ENCODE peak calls at places on chromosomes 16 and 17, in five cellular contexts. Y is CD8-positive, alpha-beta T cell; H is fibroblast of pulmonary artery; M is astrocyte of the spinal cord; K is lower lobe of right lung. A is an unnamed sample.
A peak's percentile ranks its signal among the peaks of the same experiment; 100 is the strongest.

GRCh38 chr16:5444181-5444580 is 346.6 kb upstream of the EEF2KMT start:
- DNase-seq in Y (no peak), K (no peak), M (no peak), H (no peak), A (no peak)

GRCh38 chr16:7405166-7405565 is 72.5 kb downstream of the RBFOX1 start:
- DNase-seq in K (peak; percentile 80), Y (no peak), M (no peak), H (no peak), A (peak; percentile 4)

GRCh38 chr16:12763517-12763916 is 40.2 kb downstream of the CPPED1 start:
- DNase-seq in Y (no peak), K (no peak), H (peak; percentile 60), M (no peak), A (no peak)

GRCh38 chr17:34886831-34887230 is 74.4 kb downstream of the CCT6B start:
- DNase-seq in K (no peak), M (no peak), H (no peak), Y (no peak), A (no peak)

GRCh38 chr17:77323413-77324171 is 182.8 kb downstream of the SEC14L1 start:
- DNase-seq in H (peak; percentile 77), K (peak; percentile 68), Y (no peak), M (peak; percentile 57), A (peak; percentile 69)

GRCh38 chr16:3235856-3236669 is 1.1 kb upstream of the ZNF200 start:
- DNase-seq in H (no peak), K (peak; percentile 85), M (no peak), Y (no peak), A (no peak)

GRCh38 chr17:76772842-76773521 is 35.1 kb downstream of the MFSD11 start:
- DNase-seq in Y (peak; percentile 32), K (no peak), M (peak; percentile 72), H (peak; percentile 60), A (peak; percentile 87)

GRCh38 chr17:55318715-55319487 is 54.1 kb downstream of the HLF start:
- DNase-seq in M (no peak), H (no peak), K (no peak), Y (no peak), A (no peak)

GRCh38 chr16:14303182-14303618 is 232.1 kb downstream of the MRTFB start:
- DNase-seq in M (no peak), H (peak; percentile 34), Y (no peak), K (no peak), A (no peak)

GRCh38 chr16:24442631-24443030 is 96.7 kb upstream of the RBBP6 start:
- DNase-seq in H (no peak), Y (no peak), M (no peak), K (no peak), A (no peak)

GRCh38 chr17:50268632-50269287 is 5.5 kb upstream of the TMEM92 start:
- DNase-seq in H (peak; percentile 52), Y (no peak), K (peak; percentile 11), M (peak; percentile 48), A (no peak)

GRCh38 chr16:28569011-28569410 is 15.3 kb downstream of the SGF29 start:
- DNase-seq in H (peak; percentile 57), K (no peak), M (peak; percentile 34), Y (no peak), A (peak; percentile 41)

GRCh38 chr17:13362341-13363122 is 239.2 kb downstream of the HS3ST3A1 start:
- DNase-seq in Y (no peak), H (no peak), K (no peak), M (peak; percentile 47), A (peak; percentile 60)

GRCh38 chr16:81838794-81839193 is 59.7 kb downstream of the PLCG2 start:
- DNase-seq in H (no peak), K (no peak), Y (no peak), M (peak; percentile 9), A (peak; percentile 23)

GRCh38 chr17:29753845-29754439 is 131.2 kb upstream of the CORO6 start:
- DNase-seq in Y (no peak), M (no peak), K (no peak), H (no peak), A (no peak)

GRCh38 chr16:67372664-67373063 is 20.6 kb downstream of the TPPP3 start:
- DNase-seq in Y (no peak), H (peak; percentile 61), K (no peak), M (peak; percentile 34), A (peak; percentile 36)

GRCh38 chr16:85359147-85359822 is 247.0 kb upstream of the CIBAR2 start:
- DNase-seq in H (no peak), K (no peak), M (no peak), Y (no peak), A (peak; percentile 16)

GRCh38 chr17:55513885-55514590 is 2.8 kb upstream of the SMIM36 start:
- DNase-seq in K (peak; percentile 60), Y (peak; percentile 61), H (peak; percentile 79), M (peak; percentile 75), A (peak; percentile 60)

GRCh38 chr16:81483064-81483969 is 38.7 kb downstream of the CMIP start:
- DNase-seq in H (peak; percentile 14), K (no peak), Y (no peak), M (no peak), A (no peak)

GRCh38 chr17:8935194-8935593 is 30.3 kb downstream of the PIK3R5 start:
- DNase-seq in M (no peak), H (no peak), K (peak; percentile 78), Y (no peak), A (no peak)

GRCh38 chr17:42563543-42563942 is 1.6 kb downstream of the COASY start:
- DNase-seq in Y (no peak), K (no peak), M (no peak), H (no peak), A (no peak)

GRCh38 chr16:89892635-89893034 is 19.2 kb downstream of the TCF25 start:
- DNase-seq in M (no peak), Y (no peak), H (no peak), K (no peak), A (no peak)

GRCh38 chr17:81869221-81870154 is 1.6 kb downstream of the ARHGDIA start:
- DNase-seq in H (peak; percentile 38), K (no peak), Y (no peak), M (no peak), A (peak; percentile 31)

GRCh38 chr17:81256616-81257015 is 17.5 kb downstream of the NDUFAF8 start:
- DNase-seq in K (no peak), M (no peak), Y (no peak), H (peak; percentile 42), A (peak; percentile 19)

GRCh38 chr17:44546711-44547606 is 10.3 kb upstream of the FZD2 start:
- DNase-seq in K (no peak), M (peak; percentile 69), H (peak; percentile 58), Y (no peak), A (peak; percentile 53)

GRCh38 chr16:73095885-73096341 is 48.0 kb upstream of the ZFHX3 start:
- DNase-seq in H (peak; percentile 28), M (peak; percentile 1), K (no peak), Y (no peak), A (no peak)

GRCh38 chr17:7835818-7836595 is 2.0 kb downstream of the KDM6B start:
- DNase-seq in K (peak; percentile 79), M (peak; percentile 70), Y (no peak), H (peak; percentile 78), A (peak; percentile 70)

GRCh38 chr16:19236561-19236960 is 49.0 kb upstream of the CLEC19A start:
- DNase-seq in Y (no peak), M (no peak), H (no peak), K (no peak), A (no peak)

GRCh38 chr16:27314161-27314723 is 468 bp downstream of the IL4R start:
- DNase-seq in M (peak; percentile 96), H (peak; percentile 98), K (peak; percentile 80), Y (peak; percentile 17), A (peak; percentile 87)

GRCh38 chr16:11737678-11738077 is 5.0 kb downstream of the TXNDC11 start:
- DNase-seq in H (no peak), K (no peak), M (no peak), Y (no peak), A (no peak)

GRCh38 chr16:11735801-11736200 is 6.9 kb downstream of the TXNDC11 start:
- DNase-seq in Y (no peak), K (no peak), M (no peak), H (no peak), A (no peak)

GRCh38 chr16:11734025-11734652 is 8.5 kb downstream of the TXNDC11 start:
- DNase-seq in K (no peak), H (no peak), M (no peak), Y (no peak), A (no peak)

GRCh38 chr16:11736903-11737302 is 5.8 kb downstream of the TXNDC11 start:
- DNase-seq in Y (no peak), K (no peak), M (no peak), H (no peak), A (no peak)

GRCh38 chr16:11734653-11735043 is 8.0 kb downstream of the TXNDC11 start:
- DNase-seq in M (no peak), K (no peak), Y (no peak), H (no peak), A (no peak)
- TF ChIP-seq CTCF in M (no peak), K (no peak), Y (no peak), H (no peak), A (no peak)

GRCh38 chr17:57834146-57834741 is 15.6 kb downstream of the MRPS23 start:
- DNase-seq in M (peak; percentile 46), Y (no peak), H (no peak), K (no peak), A (peak; percentile 42)
- TF ChIP-seq CTCF in M (no peak), Y (no peak), H (no peak), K (no peak), A (peak; percentile 4)

DNA sequence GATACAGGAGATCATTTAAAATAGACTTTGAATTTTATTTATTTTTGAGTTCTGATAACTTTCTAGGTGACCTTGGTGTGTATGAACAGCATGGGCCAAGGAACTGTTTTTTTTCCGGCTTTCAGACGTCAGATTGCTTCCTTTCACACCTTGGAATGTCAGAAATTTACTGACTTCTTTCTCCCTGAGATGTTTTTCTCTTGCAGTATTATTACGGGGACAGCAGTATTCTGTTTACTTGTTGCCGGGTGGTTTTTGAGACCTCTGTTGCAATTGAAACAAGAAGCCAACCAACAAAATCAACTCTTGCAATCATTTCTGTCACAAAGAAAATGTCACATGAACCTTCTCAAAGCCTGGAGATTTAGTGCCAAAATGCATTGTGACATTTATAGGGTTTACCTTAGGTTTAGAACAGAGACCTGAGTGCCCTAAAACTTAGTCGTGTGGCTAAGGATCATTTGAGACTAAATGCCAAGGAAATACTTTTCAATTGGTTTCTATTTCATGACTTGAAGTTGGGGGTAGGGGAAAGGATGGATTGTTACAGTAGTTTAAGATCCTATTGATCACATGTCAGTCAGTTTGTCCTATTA is 174.3 kb downstream of the MAP2K6 start:
- DNase-seq in Y (no peak), H (no peak), K (no peak), M (no peak), A (peak; percentile 48)
- TF ChIP-seq CTCF in Y (no peak), H (no peak), K (no peak), M (no peak), A (no peak)

GRCh38 chr17:75639771-75640555 is 6.7 kb downstream of the SMIM5 start:
- DNase-seq in M (no peak), Y (no peak), K (peak; percentile 73), H (no peak), A (no peak)
- TF ChIP-seq CTCF in M (no peak), Y (no peak), K (no peak), H (no peak), A (no peak)